ENCODE peak calls at places on chromosomes 2 and 18, in eight cellular contexts. I, Q, B, Z, O, D, T and C are unnamed samples.

GRCh38 chr2:67835266-67835665 is 227.5 kb downstream of the C1D start:
- DNase-seq in Z (no peak), I (no peak), D (no peak), B (no peak), Q (no peak), O (no peak), T (no peak), C (no peak)

GRCh38 chr2:178870703-178871102 is 63.5 kb upstream of the TTN start:
- DNase-seq in T (no peak), Q (no peak), O (no peak), Z (no peak), D (no peak), I (no peak), B (no peak), C (peak)

GRCh38 chr2:65228249-65228750 is 669 bp downstream of the ACTR2 start:
- DNase-seq in O (no peak), Q (no peak), I (peak), B (no peak), Z (no peak), D (no peak), T (no peak), C (peak)

GRCh38 chr18:71666481-71666880 is 877.7 kb downstream of the CBLN2 start:
- DNase-seq in D (no peak), Q (no peak), T (no peak), O (no peak), B (no peak), Z (no peak), I (no peak), C (no peak)

GRCh38 chr18:58135806-58136331 is 91.8 kb downstream of the NEDD4L start:
- DNase-seq in T (peak), D (peak), Z (peak), B (peak), I (peak), Q (no peak), O (peak), C (peak)

GRCh38 chr18:13112982-13113381 is 105.6 kb upstream of the LDLRAD4 start:
- DNase-seq in I (peak), B (peak), T (peak), Q (no peak), Z (no peak), O (no peak), D (peak), C (no peak)

GRCh38 chr18:75638223-75638596 is 210.7 kb upstream of the SMIM21 start:
- DNase-seq in O (no peak), I (no peak), B (no peak), Q (no peak), Z (no peak), D (no peak), T (peak), C (peak)

GRCh38 chr2:178796079-178796677 is 11.0 kb downstream of the TTN start:
- DNase-seq in O (no peak), Z (no peak), T (no peak), B (no peak), D (no peak), Q (no peak), I (peak), C (peak)

GRCh38 chr18:3016584-3017292 is 3.8 kb upstream of the LPIN2 start:
- DNase-seq in T (no peak), D (no peak), Q (no peak), I (peak), O (no peak), Z (no peak), B (no peak), C (no peak)

GRCh38 chr2:157420771-157421323 is 23.0 kb downstream of the CYTIP start:
- DNase-seq in B (no peak), Q (no peak), O (no peak), I (peak), T (no peak), D (no peak), Z (no peak), C (peak)

GRCh38 chr2:205386109-205386508 is 296.2 kb upstream of the NRP2 start:
- DNase-seq in Q (no peak), I (no peak), D (no peak), Z (no peak), B (no peak), T (no peak), O (no peak), C (peak)

GRCh38 chr2:235106874-235107639 is 155.2 kb downstream of the SH3BP4 start:
- DNase-seq in Z (no peak), I (peak), O (no peak), D (peak), B (peak), T (peak), Q (no peak), C (peak)

GRCh38 chr18:74513149-74513882 is 17.2 kb downstream of the CNDP2 start:
- DNase-seq in B (no peak), T (peak), I (no peak), D (no peak), Z (no peak), O (no peak), Q (no peak), C (no peak)

GRCh38 chr2:216775043-216775453 is 79.7 kb upstream of the IGFBP5 start:
- DNase-seq in T (no peak), I (no peak), Z (no peak), O (no peak), Q (no peak), D (peak), B (peak), C (peak)

GRCh38 chr2:15287447-15288184 is 273.5 kb downstream of the NBAS start:
- DNase-seq in Q (no peak), B (no peak), O (no peak), D (no peak), I (no peak), Z (no peak), T (no peak), C (no peak)

GRCh38 chr2:43462866-43463641 is 132.8 kb downstream of the THADA start:
- DNase-seq in D (no peak), Z (no peak), T (no peak), Q (no peak), O (no peak), I (no peak), B (no peak), C (no peak)

GRCh38 chr2:120546865-120547390 is 188.7 kb upstream of the GLI2 start:
- DNase-seq in T (no peak), O (no peak), I (no peak), Z (no peak), Q (no peak), B (no peak), D (no peak), C (no peak)

GRCh38 chr18:69528439-69528838 is 127.8 kb downstream of the DOK6 start:
- DNase-seq in Q (no peak), Z (no peak), B (no peak), D (no peak), T (no peak), O (no peak), I (no peak), C (peak)

GRCh38 chr2:181025004-181025403 is 44.6 kb downstream of the UBE2E3 start:
- DNase-seq in T (no peak), D (no peak), Z (no peak), O (no peak), Q (no peak), B (no peak), I (no peak), C (peak)

GRCh38 chr2:29119211-29119610 is 4.0 kb downstream of the CLIP4 start:
- DNase-seq in O (no peak), T (no peak), Q (no peak), Z (no peak), I (no peak), D (no peak), B (no peak), C (no peak)

GRCh38 chr2:58709687-58710354 is 468.7 kb upstream of the FANCL start:
- DNase-seq in B (no peak), I (no peak), D (no peak), Z (no peak), Q (no peak), O (no peak), T (no peak), C (no peak)

GRCh38 chr2:26905341-26906198 is 57.6 kb downstream of the DPYSL5 start:
- DNase-seq in B (no peak), O (no peak), I (no peak), D (no peak), T (no peak), Q (no peak), Z (no peak), C (no peak)

GRCh38 chr2:133821107-133821760 is 253.0 kb upstream of the NCKAP5 start:
- DNase-seq in D (no peak), Q (no peak), I (no peak), Z (no peak), O (no peak), T (no peak), B (no peak), C (no peak)

GRCh38 chr18:48441405-48441881 is 32.3 kb upstream of the ZBTB7C start:
- DNase-seq in Q (no peak), D (peak), T (no peak), I (no peak), B (peak), Z (no peak), O (no peak), C (peak)

GRCh38 chr2:25168256-25169072 is at the start of gene POMC:
- DNase-seq in D (peak), B (no peak), T (peak), I (peak), Z (peak), O (no peak), Q (peak), C (no peak)